ENCODE peak calls at places on chromosomes 6 and 20, in seven cellular contexts. Q is kidney glomerular epithelial cell; W is EL; V is stimulated activated CD4-positive, alpha-beta T cell treated with anti-CD3 and anti-CD28 coated beads, Interleukin-15, amount 100 ng/mL, for 1 hour; A is GM12891; S is activated CD4-positive, alpha-beta T cell treated with anti-CD3 and anti-CD28 coated beads, Interleukin-2, amount 50 U/mL, for 48 hours; H is GM04503. U is an unnamed sample.

GRCh38 chr20:6812530-6812929 is 45.0 kb downstream of the BMP2 start:
- DNase-seq in Q (no peak), W (no peak), V (no peak), A (no peak), S (no peak), H (no peak), U (no peak)

GRCh38 chr6:80742481-80742880 is 636.0 kb downstream of the BCKDHB start:
- DNase-seq in Q (peak; percentile 27), W (peak; percentile 64), V (no peak), A (no peak), S (no peak), H (peak; percentile 34), U (no peak)

GRCh38 chr6:89655122-89655521 is 16.6 kb upstream of the LYRM2 start:
- DNase-seq in Q (peak; percentile 48), W (peak; percentile 69), V (no peak), A (no peak), S (no peak), H (no peak), U (no peak)

GRCh38 chr6:57313711-57314471 is 3.5 kb upstream of the PRIM2 start:
- DNase-seq in Q (peak; percentile 98), W (peak; percentile 100), V (no peak), A (no peak), S (no peak), H (peak; percentile 100), U (no peak)

GRCh38 chr6:90432408-90432775 is 135.7 kb upstream of the BACH2 start:
- DNase-seq in Q (no peak), W (no peak), V (no peak), A (no peak), S (no peak), H (no peak), U (no peak)

GRCh38 chr20:50146732-50147662 is 6.5 kb downstream of the PEDS1 start:
- DNase-seq in Q (no peak), W (no peak), V (peak; percentile 55), A (peak; percentile 54), S (peak; percentile 77), H (no peak), U (peak; percentile 76)

GRCh38 chr6:53906103-53906502 is 111.3 kb downstream of the LRRC1 start:
- DNase-seq in Q (no peak), W (no peak), V (no peak), A (no peak), S (no peak), H (no peak), U (no peak)

GRCh38 chr6:35218021-35218420 is 4.3 kb downstream of the SCUBE3 start:
- DNase-seq in Q (no peak), W (no peak), V (no peak), A (no peak), S (no peak), H (no peak), U (no peak)

GRCh38 chr6:108737594-108738546 is 110.4 kb upstream of the ARMC2 start:
- DNase-seq in Q (peak; percentile 78), W (peak; percentile 99), V (no peak), A (no peak), S (peak; percentile 68), H (peak; percentile 92), U (no peak)

GRCh38 chr6:22764521-22764920 is 195.2 kb downstream of the HDGFL1 start:
- DNase-seq in Q (no peak), W (peak; percentile 47), V (no peak), A (no peak), S (no peak), H (no peak), U (no peak)

GRCh38 chr20:31764641-31765305 is 25.7 kb downstream of the TPX2 start:
- DNase-seq in Q (peak; percentile 25), W (peak; percentile 58), V (no peak), A (no peak), S (no peak), H (no peak), U (no peak)

GRCh38 chr20:15842872-15843271 is 730.4 kb downstream of the KIF16B start:
- DNase-seq in Q (no peak), W (no peak), V (no peak), A (no peak), S (no peak), H (no peak), U (no peak)

GRCh38 chr20:58597021-58597940 is 53.8 kb upstream of the STX16 start:
- DNase-seq in Q (no peak), W (no peak), V (no peak), A (no peak), S (no peak), H (peak; percentile 53), U (no peak)

GRCh38 chr20:36202891-36203338 is 33.4 kb upstream of the AAR2 start:
- DNase-seq in Q (peak; percentile 22), W (peak; percentile 52), V (peak; percentile 66), A (peak; percentile 81), S (peak; percentile 84), H (no peak), U (peak; percentile 53)

GRCh38 chr20:53923745-53924369 is 146.5 kb downstream of the BCAS1 start:
- DNase-seq in Q (no peak), W (no peak), V (no peak), A (no peak), S (no peak), H (no peak), U (no peak)

GRCh38 chr20:5991623-5992441 is 41.4 kb downstream of the MCM8 start:
- DNase-seq in Q (peak; percentile 77), W (peak; percentile 81), V (no peak), A (no peak), S (no peak), H (peak; percentile 34), U (no peak)

GRCh38 chr6:116557863-116558262 is 4.3 kb downstream of the CALHM4 start:
- DNase-seq in Q (peak; percentile 89), W (peak; percentile 99), V (no peak), A (no peak), S (no peak), H (peak; percentile 90), U (no peak)

GRCh38 chr6:153024401-153025017 is 22.0 kb upstream of the MTRF1L start:
- DNase-seq in Q (peak; percentile 69), W (peak; percentile 55), V (no peak), A (peak; percentile 15), S (peak; percentile 44), H (no peak), U (peak; percentile 13)

GRCh38 chr6:156884306-156884705 is 107.1 kb downstream of the ARID1B start:
- DNase-seq in Q (no peak), W (no peak), V (no peak), A (no peak), S (no peak), H (no peak), U (no peak)

GRCh38 chr20:57088436-57088835 is 178.0 kb downstream of the BMP7 start:
- DNase-seq in Q (no peak), W (no peak), V (no peak), A (no peak), S (no peak), H (no peak), U (no peak)

GRCh38 chr6:151044465-151045441 is 179.3 kb downstream of the MTHFD1L start:
- DNase-seq in Q (peak; percentile 98), W (peak; percentile 89), V (no peak), A (peak; percentile 19), S (no peak), H (no peak), U (no peak)

GRCh38 chr6:20029979-20030378 is 182.3 kb downstream of the MBOAT1 start:
- DNase-seq in Q (no peak), W (no peak), V (no peak), A (no peak), S (no peak), H (no peak), U (no peak)

GRCh38 chr6:34189806-34190503 is 44.1 kb upstream of the GRM4 start:
- DNase-seq in Q (no peak), W (no peak), V (peak; percentile 33), A (no peak), S (peak; percentile 55), H (no peak), U (no peak)

GRCh38 chr6:42354707-42355106 is 97.0 kb downstream of the TRERF1 start:
- DNase-seq in Q (no peak), W (peak; percentile 31), V (no peak), A (no peak), S (no peak), H (no peak), U (no peak)

GRCh38 chr6:130644175-130644574 is 183.0 kb upstream of the SMLR1 start:
- DNase-seq in Q (no peak), W (no peak), V (no peak), A (no peak), S (no peak), H (no peak), U (no peak)

GRCh38 chr6:76742919-76743318 is 670.5 kb upstream of the IMPG1 start:
- DNase-seq in Q (no peak), W (peak; percentile 17), V (no peak), A (no peak), S (no peak), H (no peak), U (no peak)

GRCh38 chr6:154738561-154738961 is 5.3 kb downstream of the SCAF8 start:
- DNase-seq in Q (no peak), W (peak; percentile 18), V (no peak), A (no peak), S (no peak), H (no peak), U (no peak)

GRCh38 chr20:46235086-46235485 is 73.2 kb downstream of the CDH22 start:
- DNase-seq in Q (no peak), W (no peak), V (no peak), A (no peak), S (no peak), H (no peak), U (no peak)

GRCh38 chr6:158233214-158233795 is 65.2 kb downstream of the GTF2H5 start:
- DNase-seq in Q (no peak), W (no peak), V (no peak), A (no peak), S (no peak), H (no peak), U (no peak)

GRCh38 chr6:35474978-35475570 is 6.9 kb downstream of the RPL10A start:
- DNase-seq in Q (no peak), W (no peak), V (no peak), A (no peak), S (no peak), H (no peak), U (no peak)

GRCh38 chr20:38214256-38214870 is 46.2 kb downstream of the KIAA1755 start:
- DNase-seq in Q (no peak), W (no peak), V (no peak), A (no peak), S (no peak), H (no peak), U (no peak)